ENCODE peak calls at places on chromosomes 4 and X, in four cellular contexts. U is progenitor cell of endocrine pancreas, R is substantia nigra, Y is GM12865. P is an unnamed sample.

GRCh38 chr4:100933628-100934027 is 413.7 kb downstream of the PPP3CA start:
- DNase-seq in U (no peak), R (no peak), Y (no peak), P (no peak)

GRCh38 chr4:17811078-17811603 is 362 bp downstream of the NCAPG start:
- DNase-seq in U (no peak), R (no peak), Y (peak; percentile 55), P (no peak)

GRCh38 chr4:1809754-1810502 is 16.8 kb downstream of the FGFR3 start:
- DNase-seq in U (peak; percentile 89), R (peak; percentile 73), Y (peak; percentile 73), P (peak; percentile 82)

GRCh38 chr4:183758006-183758734 is 99.1 kb downstream of the TRAPPC11 start:
- DNase-seq in U (peak; percentile 23), R (no peak), Y (no peak), P (no peak)

GRCh38 chr4:145012841-145013240 is 85.2 kb downstream of the ANAPC10 start:
- DNase-seq in U (no peak), R (no peak), Y (peak; percentile 8), P (no peak)

GRCh38 chrX:8192276-8192675 is 21.2 kb upstream of the VCX2 start:
- DNase-seq in U (no peak), R (no peak), Y (no peak), P (peak; percentile 11)

GRCh38 chrX:71652405-71652804 is 14.9 kb upstream of the LOC101059915 start:
- DNase-seq in U (no peak), R (peak; percentile 4), Y (peak; percentile 71), P (no peak)

GRCh38 chr4:152110780-152111179 is 350.0 kb upstream of the GATB start:
- DNase-seq in U (no peak), R (no peak), Y (no peak), P (no peak)

GRCh38 chr4:180953572-180953971 is 1289.6 kb upstream of the TENM3 start:
- DNase-seq in U (no peak), R (no peak), Y (no peak), P (no peak)

GRCh38 chr4:8573266-8573665 is 6.9 kb upstream of the GPR78 start:
- DNase-seq in U (no peak), R (no peak), Y (no peak), P (no peak)

GRCh38 chrX:11215191-11215921 is 77.9 kb upstream of the AMELX start:
- DNase-seq in U (no peak), R (no peak), Y (peak; percentile 36), P (no peak)

GRCh38 chr4:2402453-2402852 is 16.0 kb downstream of the ZFYVE28 start:
- DNase-seq in U (no peak), R (no peak), Y (no peak), P (no peak)

GRCh38 chrX:152878976-152879755 is 18.7 kb upstream of the ZNF185 start:
- DNase-seq in U (no peak), R (no peak), Y (no peak), P (no peak)

GRCh38 chrX:136691028-136691809 is 43.3 kb downstream of the CD40LG start:
- DNase-seq in U (no peak), R (no peak), Y (no peak), P (no peak)

GRCh38 chr4:128782875-128783614 is 26.5 kb upstream of the JADE1 start:
- DNase-seq in U (no peak), R (no peak), Y (no peak), P (no peak)

GRCh38 chrX:71224098-71224708 is 1.2 kb downstream of the GJB1 start:
- DNase-seq in U (no peak), R (no peak), Y (no peak), P (no peak)

GRCh38 chr4:27049101-27049829 is 188.6 kb downstream of the STIM2 start:
- DNase-seq in U (no peak), R (no peak), Y (no peak), P (no peak)

GRCh38 chr4:184845367-184846011 is 19.7 kb upstream of the ACSL1 start:
- DNase-seq in U (no peak), R (no peak), Y (peak; percentile 54), P (no peak)

P was measured in T47D.